ENCODE peak calls at places on chromosomes 1 and 21, in ten cellular contexts. One of them, this sample, is unnamed.

GRCh38 chr1:88302843-88303486 is 381.1 kb upstream of the PKN2 start:
- DNase-seq in gastrocnemius medialis: no peak
- DNase-seq in prostate gland: peak; percentile 8
- DNase-seq in spleen: no peak
- DNase-seq in IMR-90: peak; percentile 55
- DNase-seq in stomach: no peak
- DNase-seq in esophagus muscularis mucosa: no peak
- DNase-seq in ovary: peak; percentile 12
- DNase-seq in heart left ventricle: no peak
- DNase-seq in A549: no peak
- DNase-seq in this sample: no peak

GRCh38 chr1:81775510-81775909 is 25.2 kb upstream of the ADGRL2 start:
- DNase-seq in A549: no peak
- DNase-seq in prostate gland: peak; percentile 38
- DNase-seq in stomach: no peak
- DNase-seq in IMR-90: no peak
- DNase-seq in heart left ventricle: no peak
- DNase-seq in esophagus muscularis mucosa: no peak
- DNase-seq in gastrocnemius medialis: no peak
- DNase-seq in spleen: no peak
- DNase-seq in ovary: no peak
- DNase-seq in this sample: no peak

GRCh38 chr1:169776440-169776839 is 18.3 kb downstream of the METTL18 start:
- DNase-seq in heart left ventricle: no peak
- DNase-seq in esophagus muscularis mucosa: no peak
- DNase-seq in ovary: no peak
- DNase-seq in stomach: no peak
- DNase-seq in prostate gland: no peak
- DNase-seq in A549: no peak
- DNase-seq in spleen: no peak
- DNase-seq in IMR-90: no peak
- DNase-seq in gastrocnemius medialis: no peak
- DNase-seq in this sample: no peak

GRCh38 chr1:201480231-201481003 is 11.4 kb upstream of the PHLDA3 start:
- DNase-seq in IMR-90: no peak
- DNase-seq in esophagus muscularis mucosa: no peak
- DNase-seq in ovary: peak; percentile 60
- DNase-seq in stomach: peak; percentile 84
- DNase-seq in gastrocnemius medialis: peak; percentile 57
- DNase-seq in spleen: peak; percentile 92
- DNase-seq in heart left ventricle: peak; percentile 89
- DNase-seq in A549: peak; percentile 94
- DNase-seq in prostate gland: peak; percentile 79
- DNase-seq in this sample: peak; percentile 92

GRCh38 chr1:111937147-111937725 is 52.2 kb downstream of the KCND3 start:
- DNase-seq in stomach: no peak
- DNase-seq in IMR-90: no peak
- DNase-seq in spleen: no peak
- DNase-seq in prostate gland: no peak
- DNase-seq in heart left ventricle: no peak
- DNase-seq in ovary: no peak
- DNase-seq in A549: no peak
- DNase-seq in gastrocnemius medialis: no peak
- DNase-seq in esophagus muscularis mucosa: no peak
- DNase-seq in this sample: peak; percentile 47

GRCh38 chr1:221887091-221887746 is 145.3 kb upstream of the DUSP10 start:
- DNase-seq in stomach: peak; percentile 51
- DNase-seq in gastrocnemius medialis: peak; percentile 68
- DNase-seq in prostate gland: peak; percentile 8
- DNase-seq in esophagus muscularis mucosa: peak; percentile 91
- DNase-seq in heart left ventricle: peak; percentile 70
- DNase-seq in IMR-90: peak; percentile 88
- DNase-seq in spleen: no peak
- DNase-seq in A549: peak; percentile 73
- DNase-seq in ovary: peak; percentile 15
- DNase-seq in this sample: peak; percentile 82

GRCh38 chr1:13584876-13585598 is 1.4 kb downstream of the PDPN start:
- DNase-seq in heart left ventricle: no peak
- DNase-seq in prostate gland: no peak
- DNase-seq in IMR-90: no peak
- DNase-seq in ovary: no peak
- DNase-seq in gastrocnemius medialis: no peak
- DNase-seq in esophagus muscularis mucosa: no peak
- DNase-seq in stomach: no peak
- DNase-seq in spleen: no peak
- DNase-seq in A549: no peak
- DNase-seq in this sample: no peak

GRCh38 chr1:29649375-29650040 is 413.2 kb downstream of the PTPRU start:
- DNase-seq in spleen: no peak
- DNase-seq in stomach: no peak
- DNase-seq in ovary: no peak
- DNase-seq in prostate gland: no peak
- DNase-seq in gastrocnemius medialis: no peak
- DNase-seq in A549: no peak
- DNase-seq in esophagus muscularis mucosa: no peak
- DNase-seq in heart left ventricle: no peak
- DNase-seq in IMR-90: no peak
- DNase-seq in this sample: no peak

GRCh38 chr1:168465942-168466702 is 77.7 kb downstream of the XCL2 start:
- DNase-seq in ovary: peak; percentile 25
- DNase-seq in IMR-90: peak; percentile 46
- DNase-seq in gastrocnemius medialis: no peak
- DNase-seq in esophagus muscularis mucosa: no peak
- DNase-seq in heart left ventricle: no peak
- DNase-seq in prostate gland: peak; percentile 9
- DNase-seq in spleen: no peak
- DNase-seq in stomach: peak; percentile 26
- DNase-seq in A549: no peak
- DNase-seq in this sample: peak; percentile 73

GRCh38 chr1:213512316-213512715 is 461.3 kb downstream of the RPS6KC1 start:
- DNase-seq in A549: no peak
- DNase-seq in heart left ventricle: no peak
- DNase-seq in IMR-90: no peak
- DNase-seq in prostate gland: no peak
- DNase-seq in gastrocnemius medialis: no peak
- DNase-seq in esophagus muscularis mucosa: peak; percentile 66
- DNase-seq in ovary: no peak
- DNase-seq in stomach: no peak
- DNase-seq in spleen: no peak
- DNase-seq in this sample: no peak

GRCh38 chr1:213507472-213508223 is 456.6 kb downstream of the RPS6KC1 start:
- DNase-seq in A549: no peak
- DNase-seq in ovary: no peak
- DNase-seq in gastrocnemius medialis: no peak
- DNase-seq in spleen: no peak
- DNase-seq in heart left ventricle: no peak
- DNase-seq in IMR-90: no peak
- DNase-seq in prostate gland: no peak
- DNase-seq in stomach: no peak
- DNase-seq in esophagus muscularis mucosa: peak; percentile 77
- DNase-seq in this sample: no peak

GRCh38 chr1:213513006-213513405 is 462.0 kb downstream of the RPS6KC1 start:
- DNase-seq in heart left ventricle: no peak
- DNase-seq in ovary: no peak
- DNase-seq in spleen: no peak
- DNase-seq in prostate gland: no peak
- DNase-seq in esophagus muscularis mucosa: peak; percentile 64
- DNase-seq in gastrocnemius medialis: no peak
- DNase-seq in A549: no peak
- DNase-seq in IMR-90: no peak
- DNase-seq in stomach: no peak
- DNase-seq in this sample: no peak

GRCh38 chr1:213511173-213511572 is 460.1 kb downstream of the RPS6KC1 start:
- DNase-seq in ovary: no peak
- DNase-seq in IMR-90: no peak
- DNase-seq in stomach: no peak
- DNase-seq in gastrocnemius medialis: no peak
- DNase-seq in prostate gland: no peak
- DNase-seq in heart left ventricle: no peak
- DNase-seq in A549: no peak
- DNase-seq in esophagus muscularis mucosa: peak; percentile 66
- DNase-seq in spleen: no peak
- DNase-seq in this sample: no peak
- H3K9me3 ChIP-seq in ovary: no peaks in the 10 kb centered on the region
- H3K9me3 ChIP-seq in IMR-90: peaks cover 2% of the 10 kb centered on the region
- H3K9me3 ChIP-seq in stomach: no peaks in the 10 kb centered on the region
- H3K9me3 ChIP-seq in gastrocnemius medialis: no peaks in the 10 kb centered on the region
- H3K9me3 ChIP-seq in prostate gland: no peaks in the 10 kb centered on the region
- H3K9me3 ChIP-seq in heart left ventricle: no peaks in the 10 kb centered on the region
- H3K9me3 ChIP-seq in A549: no peaks in the 10 kb centered on the region
- H3K9me3 ChIP-seq in esophagus muscularis mucosa: no peaks in the 10 kb centered on the region
- H3K9me3 ChIP-seq in spleen: no peaks in the 10 kb centered on the region
- H3K9me3 ChIP-seq in this sample: no peaks in the 10 kb centered on the region

GRCh38 chr21:24910591-24910990 is 696.7 kb downstream of the MRPL39 start:
- DNase-seq in esophagus muscularis mucosa: no peak
- DNase-seq in spleen: no peak
- DNase-seq in stomach: no peak
- DNase-seq in heart left ventricle: no peak
- DNase-seq in ovary: no peak
- DNase-seq in prostate gland: no peak
- DNase-seq in IMR-90: no peak
- DNase-seq in A549: no peak
- DNase-seq in gastrocnemius medialis: no peak
- DNase-seq in this sample: no peak
- TF ChIP-seq POLR2A in esophagus muscularis mucosa: no peak
- TF ChIP-seq POLR2A in spleen: no peak
- TF ChIP-seq POLR2A in stomach: no peak
- TF ChIP-seq POLR2A in heart left ventricle: no peak
- TF ChIP-seq POLR2A in ovary: no peak
- TF ChIP-seq POLR2A in prostate gland: no peak
- TF ChIP-seq POLR2A in IMR-90: no peak
- TF ChIP-seq POLR2A in A549: no peak
- TF ChIP-seq POLR2A in gastrocnemius medialis: no peak
- TF ChIP-seq POLR2A in this sample: no peak

DNA sequence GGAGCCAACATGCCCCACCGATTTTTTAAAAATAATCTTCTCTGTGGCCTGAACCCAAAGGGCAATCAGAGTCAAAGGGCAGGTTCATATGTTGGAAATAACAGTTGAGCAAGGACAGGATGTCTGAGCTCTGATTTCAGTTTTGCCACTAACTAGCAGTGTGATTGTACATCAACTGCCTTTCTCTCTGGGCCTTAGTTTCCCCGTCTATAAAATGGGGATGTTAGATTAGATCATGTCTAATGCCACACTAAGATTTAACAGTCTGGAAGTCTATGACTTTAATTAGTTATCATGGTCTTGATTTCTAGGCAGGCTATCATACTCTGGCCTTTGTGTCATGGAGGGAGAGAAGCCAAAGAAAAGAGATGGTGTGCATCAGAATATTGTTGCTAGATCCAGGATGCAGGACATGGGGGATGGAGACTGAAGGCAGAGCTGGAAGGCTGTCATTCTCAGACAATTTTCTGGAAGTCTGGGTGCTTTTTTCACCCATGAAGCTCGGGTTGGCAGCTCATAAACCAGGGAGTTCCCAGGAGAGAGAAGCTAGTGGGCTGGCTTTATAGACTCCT is 28.4 kb downstream of the IER5 start:
- DNase-seq in stomach: no peak
- DNase-seq in spleen: no peak
- DNase-seq in heart left ventricle: no peak
- DNase-seq in ovary: no peak
- DNase-seq in A549: no peak
- DNase-seq in gastrocnemius medialis: no peak
- DNase-seq in esophagus muscularis mucosa: no peak
- DNase-seq in prostate gland: no peak
- DNase-seq in IMR-90: no peak
- DNase-seq in this sample: no peak
- H3K9me3 ChIP-seq in stomach: no peaks in the 10 kb centered on the region
- H3K9me3 ChIP-seq in spleen: no peaks in the 10 kb centered on the region
- H3K9me3 ChIP-seq in heart left ventricle: no peaks in the 10 kb centered on the region
- H3K9me3 ChIP-seq in ovary: no peaks in the 10 kb centered on the region
- H3K9me3 ChIP-seq in A549: peaks cover 3% of the 10 kb centered on the region
- H3K9me3 ChIP-seq in gastrocnemius medialis: no peaks in the 10 kb centered on the region
- H3K9me3 ChIP-seq in esophagus muscularis mucosa: no peaks in the 10 kb centered on the region
- H3K9me3 ChIP-seq in prostate gland: no peaks in the 10 kb centered on the region
- H3K9me3 ChIP-seq in IMR-90: no peaks in the 10 kb centered on the region
- H3K9me3 ChIP-seq in this sample: no peaks in the 10 kb centered on the region

GRCh38 chr1:115404936-115405335 is 66.9 kb upstream of the NGF start:
- DNase-seq in heart left ventricle: no peak
- DNase-seq in ovary: no peak
- DNase-seq in gastrocnemius medialis: no peak
- DNase-seq in A549: no peak
- DNase-seq in esophagus muscularis mucosa: no peak
- DNase-seq in prostate gland: no peak
- DNase-seq in IMR-90: no peak
- DNase-seq in stomach: no peak
- DNase-seq in spleen: no peak
- DNase-seq in this sample: no peak

GRCh38 chr1:115401676-115402075 is 63.6 kb upstream of the NGF start:
- DNase-seq in stomach: no peak
- DNase-seq in heart left ventricle: no peak
- DNase-seq in IMR-90: no peak
- DNase-seq in esophagus muscularis mucosa: no peak
- DNase-seq in gastrocnemius medialis: no peak
- DNase-seq in ovary: no peak
- DNase-seq in prostate gland: no peak
- DNase-seq in A549: no peak
- DNase-seq in spleen: no peak
- DNase-seq in this sample: no peak

GRCh38 chr1:115400891-115401290 is 62.8 kb upstream of the NGF start:
- DNase-seq in IMR-90: no peak
- DNase-seq in stomach: no peak
- DNase-seq in prostate gland: no peak
- DNase-seq in A549: no peak
- DNase-seq in spleen: no peak
- DNase-seq in ovary: no peak
- DNase-seq in heart left ventricle: no peak
- DNase-seq in gastrocnemius medialis: no peak
- DNase-seq in esophagus muscularis mucosa: no peak
- DNase-seq in this sample: no peak

GRCh38 chr1:115400426-115400825 is 62.4 kb upstream of the NGF start:
- DNase-seq in heart left ventricle: no peak
- DNase-seq in stomach: no peak
- DNase-seq in A549: no peak
- DNase-seq in IMR-90: no peak
- DNase-seq in prostate gland: no peak
- DNase-seq in esophagus muscularis mucosa: no peak
- DNase-seq in ovary: no peak
- DNase-seq in gastrocnemius medialis: no peak
- DNase-seq in spleen: no peak
- DNase-seq in this sample: no peak

DNA sequence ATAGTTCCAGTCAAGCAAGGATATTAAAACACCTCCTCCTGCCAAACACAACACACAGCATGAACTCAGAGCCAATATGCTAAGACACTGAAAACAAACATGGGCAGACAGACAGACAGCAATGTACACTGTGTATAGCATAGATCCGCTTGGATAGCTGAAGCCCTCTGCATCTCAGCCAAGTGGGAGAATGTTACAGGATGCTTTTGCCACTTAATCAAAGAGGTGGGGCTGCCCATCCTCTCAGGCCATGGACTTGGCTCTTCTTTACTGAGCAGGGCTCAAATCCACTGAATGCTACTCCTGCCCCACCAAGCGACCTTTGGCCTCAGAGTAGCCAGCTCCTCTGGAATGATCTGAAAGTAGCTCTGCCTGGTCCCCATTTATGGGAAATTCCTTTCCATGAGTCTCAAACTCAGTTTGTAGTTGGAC is 64.7 kb upstream of the NGF start:
- DNase-seq in stomach: no peak
- DNase-seq in A549: no peak
- DNase-seq in esophagus muscularis mucosa: no peak
- DNase-seq in ovary: no peak
- DNase-seq in heart left ventricle: no peak
- DNase-seq in IMR-90: no peak
- DNase-seq in prostate gland: no peak
- DNase-seq in spleen: no peak
- DNase-seq in gastrocnemius medialis: no peak
- DNase-seq in this sample: no peak
- TF ChIP-seq POLR2A in stomach: no peak
- TF ChIP-seq POLR2A in A549: no peak
- TF ChIP-seq POLR2A in esophagus muscularis mucosa: no peak
- TF ChIP-seq POLR2A in ovary: no peak
- TF ChIP-seq POLR2A in heart left ventricle: no peak
- TF ChIP-seq POLR2A in IMR-90: no peak
- TF ChIP-seq POLR2A in prostate gland: no peak
- TF ChIP-seq POLR2A in spleen: no peak
- TF ChIP-seq POLR2A in gastrocnemius medialis: no peak
- TF ChIP-seq POLR2A in this sample: no peak